ENCODE peak calls at places on chromosomes 2 and 18, in four cellular contexts. H, N, K and C are unnamed samples.

GRCh38 chr2:51919395-51919794 is 887.5 kb upstream of the NRXN1 start:
- DNase-seq in N (no peak), H (no peak), K (no peak), C (no peak)

GRCh38 chr18:79606621-79607331 is 72.8 kb upstream of the CTDP1 start:
- DNase-seq in H (no peak), N (no peak), K (no peak), C (no peak)

GRCh38 chr18:61368001-61368400 is 34.8 kb downstream of the CDH20 start:
- DNase-seq in N (no peak), K (no peak), H (no peak), C (no peak)

GRCh38 chr2:169139145-169139544 is 69.8 kb downstream of the DHRS9 start:
- DNase-seq in N (no peak), H (no peak), K (no peak), C (no peak)

GRCh38 chr2:182980652-182981051 is 57.6 kb downstream of the NCKAP1 start:
- DNase-seq in N (no peak), H (no peak), K (no peak), C (no peak)

GRCh38 chr2:12099374-12099773 is 352.9 kb downstream of the LPIN1 start:
- DNase-seq in N (no peak), H (no peak), K (no peak), C (no peak)

GRCh38 chr2:44178950-44179349 is 10.3 kb downstream of the PPM1B start:
- DNase-seq in N (no peak), H (no peak), K (no peak), C (no peak)

GRCh38 chr2:217248312-217248935 is 388.6 kb upstream of the TNP1 start:
- DNase-seq in N (peak), H (peak), K (peak), C (peak)

GRCh38 chr2:226835796-226836547 is at the start of gene RHBDD1:
- DNase-seq in K (peak), N (peak), H (peak), C (peak)

GRCh38 chr2:128374001-128374710 is 55.5 kb upstream of the HS6ST1 start:
- DNase-seq in H (no peak), N (no peak), K (no peak), C (no peak)

GRCh38 chr18:13414542-13414941 is 196.0 kb downstream of the LDLRAD4 start:
- DNase-seq in K (no peak), N (no peak), H (no peak), C (no peak)

GRCh38 chr2:1891147-1891546 is 146.8 kb upstream of the PXDN start:
- DNase-seq in H (no peak), N (no peak), K (no peak), C (peak)

GRCh38 chr2:118046628-118047210 is 32.8 kb upstream of the CCDC93 start:
- DNase-seq in H (no peak), N (peak), K (peak), C (peak)

GRCh38 chr2:2875296-2875695 is 502.3 kb downstream of the EIPR1 start:
- DNase-seq in N (no peak), K (no peak), H (no peak), C (no peak)

GRCh38 chr2:12928197-12928596 is 211.5 kb downstream of the TRIB2 start:
- DNase-seq in N (no peak), H (no peak), K (no peak), C (no peak)